ENCODE peak calls at places on chromosomes 2 and 18, in six cellular contexts. D, C, R, I, H and Z are unnamed samples.

GRCh38 chr2:116450990-116451389 is 1363.5 kb upstream of the DDX18 start:
- DNase-seq in D (no peak), C (no peak), R (no peak), I (no peak), H (no peak), Z (no peak)

GRCh38 chr2:230582851-230583283 is 129.8 kb upstream of the CAB39 start:
- DNase-seq in D (no peak), C (no peak), R (no peak), I (no peak), H (peak; percentile 54), Z (no peak)

GRCh38 chr2:241695676-241696075 is 6.2 kb upstream of the ING5 start:
- DNase-seq in D (no peak), C (no peak), R (no peak), I (no peak), H (peak; percentile 35), Z (no peak)

GRCh38 chr18:59139291-59139614 is 431 bp upstream of the SEC11C start:
- DNase-seq in D (peak; percentile 93), C (peak; percentile 92), R (peak; percentile 85), I (peak; percentile 92), H (peak; percentile 83), Z (peak; percentile 98)

GRCh38 chr2:154402138-154402714 is 296.3 kb upstream of the KCNJ3 start:
- DNase-seq in D (peak; percentile 39), C (no peak), R (peak; percentile 60), I (no peak), H (peak; percentile 38), Z (no peak)

GRCh38 chr2:165891943-165892342 is 61.6 kb downstream of the TTC21B start:
- DNase-seq in D (no peak), C (no peak), R (no peak), I (no peak), H (peak; percentile 27), Z (no peak)

GRCh38 chr2:217291259-217291658 is 431.4 kb upstream of the TNP1 start:
- DNase-seq in D (no peak), C (no peak), R (no peak), I (no peak), H (no peak), Z (no peak)

GRCh38 chr2:166700079-166700478 is 188.2 kb upstream of the XIRP2 start:
- DNase-seq in D (no peak), C (no peak), R (no peak), I (no peak), H (peak; percentile 5), Z (no peak)

GRCh38 chr2:120922571-120923332 is 187.1 kb downstream of the GLI2 start:
- DNase-seq in D (no peak), C (no peak), R (no peak), I (no peak), H (no peak), Z (no peak)